ENCODE peak calls at places on chromosome X, in seven cellular contexts. V is NCI-H69; E is GM04504; O is psoas muscle; Q is DND-41; T is activated CD4-positive, alpha-beta T cell treated with anti-CD3 and anti-CD28 coated beads, Interleukin-2, amount 50 U/mL, for 24 hours; P is stimulated activated CD8-positive, alpha-beta memory T cell treated with anti-CD3 and anti-CD28 coated beads, Interleukin-15, amount 100 ng/mL, for 1 hour. X is an unnamed sample.

GRCh38 chrX:7116081-7116480 is 31.4 kb upstream of the STS start:
- DNase-seq in V (no peak), E (no peak), O (no peak), Q (no peak), T (no peak), P (no peak), X (no peak)

GRCh38 chrX:100407147-100407783 is 2.8 kb downstream of the PCDH19 start:
- DNase-seq in V (no peak), E (no peak), O (no peak), Q (no peak), T (no peak), P (no peak), X (no peak)

GRCh38 chrX:48508400-48509244 is at the start of gene PORCN:
- DNase-seq in V (peak), E (no peak), O (peak), Q (peak), T (peak), P (peak), X (no peak)

GRCh38 chrX:58051346-58051745 is 141.1 kb upstream of the ZXDA start:
- DNase-seq in V (no peak), E (no peak), O (no peak), Q (no peak), T (no peak), P (no peak), X (no peak)

GRCh38 chrX:17036172-17036961 is 89.9 kb downstream of the REPS2 start:
- DNase-seq in V (no peak), E (no peak), O (no peak), Q (no peak), T (no peak), P (no peak), X (no peak)

GRCh38 chrX:25049347-25049746 is 33.6 kb upstream of the ARX start:
- DNase-seq in V (no peak), E (no peak), O (no peak), Q (peak), T (no peak), P (no peak), X (no peak)

GRCh38 chrX:18354369-18355329 is at the start of gene SCML2:
- DNase-seq in V (peak), E (no peak), O (peak), Q (no peak), T (no peak), P (no peak), X (peak)

GRCh38 chrX:10098235-10098819 is 58.4 kb upstream of the CLCN4 start:
- DNase-seq in V (no peak), E (no peak), O (no peak), Q (peak), T (peak), P (no peak), X (no peak)

GRCh38 chrX:133258481-133258880 is 40.3 kb upstream of the TFDP3 start:
- DNase-seq in V (no peak), E (peak), O (no peak), Q (no peak), T (no peak), P (no peak), X (no peak)

GRCh38 chrX:10875995-10876394 is 235.1 kb upstream of the HCCS start:
- DNase-seq in V (no peak), E (no peak), O (no peak), Q (no peak), T (no peak), P (no peak), X (no peak)

GRCh38 chrX:87517571-87518141 is at the start of gene KLHL4:
- DNase-seq in V (no peak), E (no peak), O (no peak), Q (peak), T (no peak), P (no peak), X (no peak)

GRCh38 chrX:23334536-23334870 is at the start of gene PTCHD1:
- DNase-seq in V (no peak), E (no peak), O (no peak), Q (no peak), T (no peak), P (no peak), X (no peak)

GRCh38 chrX:125407314-125407713 is 87.6 kb downstream of the TEX13C start:
- DNase-seq in V (no peak), E (no peak), O (no peak), Q (no peak), T (no peak), P (no peak), X (no peak)

GRCh38 chrX:16914058-16914457 is 32.4 kb upstream of the REPS2 start:
- DNase-seq in V (no peak), E (no peak), O (no peak), Q (no peak), T (no peak), P (no peak), X (no peak)

GRCh38 chrX:8868070-8868795 is 67.0 kb upstream of the FAM9A start:
- DNase-seq in V (no peak), E (no peak), O (no peak), Q (no peak), T (no peak), P (no peak), X (no peak)

GRCh38 chrX:53599781-53600396 is 86.6 kb downstream of the HUWE1 start:
- DNase-seq in V (no peak), E (no peak), O (no peak), Q (no peak), T (no peak), P (no peak), X (no peak)

GRCh38 chrX:120604359-120604782 is 470 bp downstream of the MCTS1 start:
- DNase-seq in V (peak), E (no peak), O (no peak), Q (peak), T (peak), P (no peak), X (no peak)

GRCh38 chrX:78708171-78708570 is 39.3 kb upstream of the LPAR4 start:
- DNase-seq in V (no peak), E (peak), O (no peak), Q (peak), T (no peak), P (no peak), X (no peak)

GRCh38 chrX:110219920-110220319 is 98.0 kb downstream of the AMMECR1 start:
- DNase-seq in V (peak), E (no peak), O (no peak), Q (no peak), T (no peak), P (no peak), X (no peak)

GRCh38 chrX:109344666-109345065 is 137.2 kb downstream of the GUCY2F start:
- DNase-seq in V (no peak), E (no peak), O (no peak), Q (no peak), T (no peak), P (no peak), X (no peak)

GRCh38 chrX:78555401-78555980 is 103.6 kb downstream of the RTL3 start:
- DNase-seq in V (no peak), E (no peak), O (no peak), Q (no peak), T (no peak), P (no peak), X (no peak)

X was measured in GOT3.